ENCODE peak calls at places on chromosome 20, in seven cellular contexts. I is H54; H is activated B cell treated with CpG ODN at 0.5 μM for 24 hours; M is brain microvascular endothelial cell; P is sigmoid colon; D is stimulated activated CD4-positive, alpha-beta T cell treated with anti-CD3 and anti-CD28 coated beads, Interleukin-4, amount 100 ng/mL, for 48 hours; W is stimulated activated naive CD8-positive, alpha-beta T cell treated with anti-CD3 and anti-CD28 coated beads, Interleukin-15, Interleukin-2, amounts not matched to agents 100 U/mL and 50 U/mL, for 24 hours. V is an unnamed sample.

GRCh38 chr20:58025233-58025632 is 203.2 kb downstream of the ANKRD60 start:
- DNase-seq in D (no peak), H (no peak), P (no peak), I (no peak), M (no peak), W (no peak), V (no peak)

GRCh38 chr20:653590-654426 is 808 bp upstream of the SRXN1 start:
- DNase-seq in M (no peak), W (no peak), H (no peak), P (no peak), D (no peak), I (no peak), V (no peak)

GRCh38 chr20:57429579-57430202 is 38.5 kb downstream of the RBM38 start:
- DNase-seq in I (peak), H (no peak), D (no peak), P (no peak), W (no peak), M (peak), V (peak)

GRCh38 chr20:22227301-22227700 is 357.1 kb downstream of the FOXA2 start:
- DNase-seq in P (no peak), H (no peak), W (no peak), D (no peak), I (no peak), M (no peak), V (peak)

GRCh38 chr20:46964299-46965123 is 69.9 kb downstream of the EYA2 start:
- DNase-seq in P (no peak), M (no peak), I (no peak), H (no peak), W (no peak), D (no peak), V (no peak)

GRCh38 chr20:63182425-63182824 is 33.5 kb downstream of the YTHDF1 start:
- DNase-seq in M (no peak), D (no peak), W (no peak), H (no peak), P (no peak), I (no peak), V (no peak)

GRCh38 chr20:15708984-15709598 is 864.2 kb downstream of the KIF16B start:
- DNase-seq in I (peak), W (peak), H (peak), M (no peak), D (peak), P (no peak), V (peak)

GRCh38 chr20:34190262-34190661 is 51.0 kb upstream of the ASIP start:
- DNase-seq in D (no peak), M (no peak), P (no peak), W (no peak), I (no peak), H (no peak), V (peak)

GRCh38 chr20:61965606-61966491 is 99.8 kb downstream of the TAF4 start:
- DNase-seq in M (no peak), W (no peak), I (no peak), P (peak), D (no peak), H (no peak), V (no peak)

GRCh38 chr20:37202267-37202943 is 23.1 kb upstream of the MROH8 start:
- DNase-seq in D (no peak), H (no peak), W (peak), I (peak), P (no peak), M (peak), V (peak)

GRCh38 chr20:46801003-46801702 is 91.7 kb downstream of the SLC2A10 start:
- DNase-seq in D (no peak), W (no peak), P (no peak), M (no peak), H (no peak), I (no peak), V (no peak)

GRCh38 chr20:51810155-51811039 is 8.1 kb upstream of the SALL4 start:
- DNase-seq in I (no peak), H (no peak), D (no peak), W (no peak), M (no peak), P (no peak), V (no peak)